ENCODE peak calls at places on chromosomes 12 and 14, in four cellular contexts. One of them, this sample, is unnamed.

GRCh38 chr12:49507139-49507538 is 31.7 kb upstream of the KCNH3 start:
- DNase-seq in stimulated activated CD8-positive, alpha-beta memory T cell treated with anti-CD3 and anti-CD28 coated beads, Interleukin-15, amount 100 ng/mL, for 24 hours: no peak
- DNase-seq in skeletal muscle cell: peak
- DNase-seq in COR-L47: no peak
- DNase-seq in this sample: no peak

GRCh38 chr12:93448796-93449195 is 7.0 kb upstream of the UBE2N start:
- DNase-seq in skeletal muscle cell: no peak
- DNase-seq in COR-L47: no peak
- DNase-seq in stimulated activated CD8-positive, alpha-beta memory T cell treated with anti-CD3 and anti-CD28 coated beads, Interleukin-15, amount 100 ng/mL, for 24 hours: no peak
- DNase-seq in this sample: no peak

GRCh38 chr14:104026024-104026423 is 59.5 kb upstream of the ASPG start:
- DNase-seq in COR-L47: no peak
- DNase-seq in skeletal muscle cell: no peak
- DNase-seq in stimulated activated CD8-positive, alpha-beta memory T cell treated with anti-CD3 and anti-CD28 coated beads, Interleukin-15, amount 100 ng/mL, for 24 hours: no peak
- DNase-seq in this sample: no peak

GRCh38 chr12:124317400-124317799 is 22.5 kb downstream of the RFLNA start:
- DNase-seq in skeletal muscle cell: no peak
- DNase-seq in COR-L47: no peak
- DNase-seq in stimulated activated CD8-positive, alpha-beta memory T cell treated with anti-CD3 and anti-CD28 coated beads, Interleukin-15, amount 100 ng/mL, for 24 hours: no peak
- DNase-seq in this sample: no peak

GRCh38 chr12:17348311-17348710 is 741.7 kb downstream of the RERGL start:
- DNase-seq in stimulated activated CD8-positive, alpha-beta memory T cell treated with anti-CD3 and anti-CD28 coated beads, Interleukin-15, amount 100 ng/mL, for 24 hours: no peak
- DNase-seq in skeletal muscle cell: no peak
- DNase-seq in COR-L47: no peak
- DNase-seq in this sample: no peak

GRCh38 chr12:127767631-127768030 is 499.3 kb upstream of the TMEM132C start:
- DNase-seq in COR-L47: no peak
- DNase-seq in stimulated activated CD8-positive, alpha-beta memory T cell treated with anti-CD3 and anti-CD28 coated beads, Interleukin-15, amount 100 ng/mL, for 24 hours: no peak
- DNase-seq in skeletal muscle cell: no peak
- DNase-seq in this sample: no peak

GRCh38 chr14:24234095-24235020 is 1.6 kb downstream of the GMPR2 start:
- DNase-seq in stimulated activated CD8-positive, alpha-beta memory T cell treated with anti-CD3 and anti-CD28 coated beads, Interleukin-15, amount 100 ng/mL, for 24 hours: no peak
- DNase-seq in skeletal muscle cell: no peak
- DNase-seq in COR-L47: no peak
- DNase-seq in this sample: no peak

GRCh38 chr12:121774968-121775474 is 18.5 kb downstream of the RHOF start:
- DNase-seq in stimulated activated CD8-positive, alpha-beta memory T cell treated with anti-CD3 and anti-CD28 coated beads, Interleukin-15, amount 100 ng/mL, for 24 hours: no peak
- DNase-seq in skeletal muscle cell: no peak
- DNase-seq in COR-L47: no peak
- DNase-seq in this sample: no peak

GRCh38 chr14:77844802-77845201 is 44.9 kb downstream of the ADCK1 start:
- DNase-seq in COR-L47: no peak
- DNase-seq in stimulated activated CD8-positive, alpha-beta memory T cell treated with anti-CD3 and anti-CD28 coated beads, Interleukin-15, amount 100 ng/mL, for 24 hours: no peak
- DNase-seq in skeletal muscle cell: peak
- DNase-seq in this sample: no peak

GRCh38 chr14:86124328-86124727 is 594.4 kb downstream of the FLRT2 start:
- DNase-seq in stimulated activated CD8-positive, alpha-beta memory T cell treated with anti-CD3 and anti-CD28 coated beads, Interleukin-15, amount 100 ng/mL, for 24 hours: no peak
- DNase-seq in skeletal muscle cell: no peak
- DNase-seq in COR-L47: no peak
- DNase-seq in this sample: no peak

GRCh38 chr12:72035625-72036024 is 97.0 kb downstream of the TPH2 start:
- DNase-seq in stimulated activated CD8-positive, alpha-beta memory T cell treated with anti-CD3 and anti-CD28 coated beads, Interleukin-15, amount 100 ng/mL, for 24 hours: no peak
- DNase-seq in skeletal muscle cell: no peak
- DNase-seq in COR-L47: no peak
- DNase-seq in this sample: no peak

GRCh38 chr14:99055019-99055418 is 217.0 kb downstream of the BCL11B start:
- DNase-seq in COR-L47: no peak
- DNase-seq in skeletal muscle cell: no peak
- DNase-seq in stimulated activated CD8-positive, alpha-beta memory T cell treated with anti-CD3 and anti-CD28 coated beads, Interleukin-15, amount 100 ng/mL, for 24 hours: no peak
- DNase-seq in this sample: no peak

GRCh38 chr12:18522806-18523205 is 215.0 kb downstream of the PLCZ1 start:
- DNase-seq in stimulated activated CD8-positive, alpha-beta memory T cell treated with anti-CD3 and anti-CD28 coated beads, Interleukin-15, amount 100 ng/mL, for 24 hours: no peak
- DNase-seq in skeletal muscle cell: no peak
- DNase-seq in COR-L47: no peak
- DNase-seq in this sample: no peak

GRCh38 chr14:93269341-93270068 is 62.4 kb downstream of the UBR7 start:
- DNase-seq in skeletal muscle cell: peak
- DNase-seq in stimulated activated CD8-positive, alpha-beta memory T cell treated with anti-CD3 and anti-CD28 coated beads, Interleukin-15, amount 100 ng/mL, for 24 hours: no peak
- DNase-seq in COR-L47: no peak
- DNase-seq in this sample: no peak

GRCh38 chr12:56103066-56103711 is 1.2 kb upstream of the PA2G4 start:
- DNase-seq in COR-L47: no peak
- DNase-seq in skeletal muscle cell: no peak
- DNase-seq in stimulated activated CD8-positive, alpha-beta memory T cell treated with anti-CD3 and anti-CD28 coated beads, Interleukin-15, amount 100 ng/mL, for 24 hours: no peak
- DNase-seq in this sample: no peak

GRCh38 chr14:85731198-85731597 is 201.3 kb downstream of the FLRT2 start:
- DNase-seq in skeletal muscle cell: peak
- DNase-seq in stimulated activated CD8-positive, alpha-beta memory T cell treated with anti-CD3 and anti-CD28 coated beads, Interleukin-15, amount 100 ng/mL, for 24 hours: no peak
- DNase-seq in COR-L47: no peak
- DNase-seq in this sample: no peak

GRCh38 chr12:39510001-39510400 is 67.1 kb upstream of the KIF21A start:
- DNase-seq in skeletal muscle cell: no peak
- DNase-seq in stimulated activated CD8-positive, alpha-beta memory T cell treated with anti-CD3 and anti-CD28 coated beads, Interleukin-15, amount 100 ng/mL, for 24 hours: no peak
- DNase-seq in COR-L47: no peak
- DNase-seq in this sample: no peak

GRCh38 chr14:72701610-72702009 is 192.3 kb downstream of the DPF3 start:
- DNase-seq in stimulated activated CD8-positive, alpha-beta memory T cell treated with anti-CD3 and anti-CD28 coated beads, Interleukin-15, amount 100 ng/mL, for 24 hours: no peak
- DNase-seq in skeletal muscle cell: no peak
- DNase-seq in COR-L47: no peak
- DNase-seq in this sample: no peak

GRCh38 chr14:103273145-103273846 is 60.7 kb upstream of the EIF5 start:
- DNase-seq in stimulated activated CD8-positive, alpha-beta memory T cell treated with anti-CD3 and anti-CD28 coated beads, Interleukin-15, amount 100 ng/mL, for 24 hours: no peak
- DNase-seq in COR-L47: no peak
- DNase-seq in skeletal muscle cell: no peak
- DNase-seq in this sample: no peak

GRCh38 chr14:99612737-99613330 is 8.8 kb upstream of the CCDC85C start:
- DNase-seq in skeletal muscle cell: no peak
- DNase-seq in stimulated activated CD8-positive, alpha-beta memory T cell treated with anti-CD3 and anti-CD28 coated beads, Interleukin-15, amount 100 ng/mL, for 24 hours: no peak
- DNase-seq in COR-L47: peak
- DNase-seq in this sample: no peak

GRCh38 chr14:94307410-94307992 is 14.4 kb upstream of the SERPINA10 start:
- DNase-seq in skeletal muscle cell: no peak
- DNase-seq in stimulated activated CD8-positive, alpha-beta memory T cell treated with anti-CD3 and anti-CD28 coated beads, Interleukin-15, amount 100 ng/mL, for 24 hours: no peak
- DNase-seq in COR-L47: no peak
- DNase-seq in this sample: no peak

GRCh38 chr12:56115329-56115728 is 1.1 kb upstream of the RPL41 start:
- DNase-seq in skeletal muscle cell: no peak
- DNase-seq in stimulated activated CD8-positive, alpha-beta memory T cell treated with anti-CD3 and anti-CD28 coated beads, Interleukin-15, amount 100 ng/mL, for 24 hours: no peak
- DNase-seq in COR-L47: no peak
- DNase-seq in this sample: no peak

This sample was measured in D721Med.